ENCODE peak calls at places on chromosomes 3 and 15, in ten cellular contexts. One of them, this sample, is unnamed.

GRCh38 chr15:69359724-69360123 is 54.4 kb upstream of the KIF23 start:
- DNase-seq in GM23338: no peak
- DNase-seq in GM10248: no peak
- DNase-seq in progenitor cell of endocrine pancreas: no peak
- DNase-seq in right lobe of liver: no peak
- DNase-seq in CD8-positive, alpha-beta T cell: no peak
- DNase-seq in heart left ventricle: no peak
- DNase-seq in H1: no peak
- DNase-seq in AG04449: no peak
- DNase-seq in stomach: no peak
- DNase-seq in this sample: no peak

GRCh38 chr3:13112521-13113345 is 39.5 kb upstream of the IQSEC1 start:
- DNase-seq in GM23338: no peak
- DNase-seq in GM10248: no peak
- DNase-seq in progenitor cell of endocrine pancreas: no peak
- DNase-seq in right lobe of liver: no peak
- DNase-seq in CD8-positive, alpha-beta T cell: no peak
- DNase-seq in heart left ventricle: no peak
- DNase-seq in H1: no peak
- DNase-seq in AG04449: no peak
- DNase-seq in stomach: no peak
- DNase-seq in this sample: no peak

GRCh38 chr15:70507772-70508351 is 255.5 kb downstream of the UACA start:
- DNase-seq in GM23338: no peak
- DNase-seq in GM10248: peak
- DNase-seq in progenitor cell of endocrine pancreas: no peak
- DNase-seq in right lobe of liver: no peak
- DNase-seq in CD8-positive, alpha-beta T cell: no peak
- DNase-seq in heart left ventricle: no peak
- DNase-seq in H1: no peak
- DNase-seq in AG04449: no peak
- DNase-seq in stomach: peak
- DNase-seq in this sample: no peak

GRCh38 chr3:177596822-177597271 is 399.6 kb upstream of the TBL1XR1 start:
- DNase-seq in GM23338: no peak
- DNase-seq in GM10248: no peak
- DNase-seq in progenitor cell of endocrine pancreas: no peak
- DNase-seq in right lobe of liver: peak
- DNase-seq in CD8-positive, alpha-beta T cell: no peak
- DNase-seq in heart left ventricle: no peak
- DNase-seq in H1: no peak
- DNase-seq in AG04449: no peak
- DNase-seq in stomach: no peak
- DNase-seq in this sample: no peak

GRCh38 chr3:125317761-125318496 is 57.2 kb downstream of the ZNF148 start:
- DNase-seq in GM23338: no peak
- DNase-seq in GM10248: no peak
- DNase-seq in progenitor cell of endocrine pancreas: no peak
- DNase-seq in right lobe of liver: no peak
- DNase-seq in CD8-positive, alpha-beta T cell: no peak
- DNase-seq in heart left ventricle: no peak
- DNase-seq in H1: no peak
- DNase-seq in AG04449: no peak
- DNase-seq in stomach: no peak
- DNase-seq in this sample: no peak

GRCh38 chr3:4464579-4464978 is 2.5 kb downstream of the SUMF1 start:
- DNase-seq in GM23338: no peak
- DNase-seq in GM10248: no peak
- DNase-seq in progenitor cell of endocrine pancreas: no peak
- DNase-seq in right lobe of liver: no peak
- DNase-seq in CD8-positive, alpha-beta T cell: no peak
- DNase-seq in heart left ventricle: no peak
- DNase-seq in H1: no peak
- DNase-seq in AG04449: no peak
- DNase-seq in stomach: no peak
- DNase-seq in this sample: no peak

GRCh38 chr3:65955792-65956477 is 82.8 kb downstream of the MAGI1 start:
- DNase-seq in GM23338: no peak
- DNase-seq in GM10248: no peak
- DNase-seq in progenitor cell of endocrine pancreas: no peak
- DNase-seq in right lobe of liver: no peak
- DNase-seq in CD8-positive, alpha-beta T cell: no peak
- DNase-seq in heart left ventricle: no peak
- DNase-seq in H1: no peak
- DNase-seq in AG04449: peak
- DNase-seq in stomach: no peak
- DNase-seq in this sample: no peak

GRCh38 chr15:59322056-59322755 is 50.5 kb downstream of the MYO1E start:
- DNase-seq in GM23338: no peak
- DNase-seq in GM10248: no peak
- DNase-seq in progenitor cell of endocrine pancreas: no peak
- DNase-seq in right lobe of liver: no peak
- DNase-seq in CD8-positive, alpha-beta T cell: no peak
- DNase-seq in heart left ventricle: no peak
- DNase-seq in H1: no peak
- DNase-seq in AG04449: no peak
- DNase-seq in stomach: no peak
- DNase-seq in this sample: no peak

GRCh38 chr3:126546549-126547239 is 12.0 kb downstream of the C3orf22 start:
- DNase-seq in GM23338: no peak
- DNase-seq in GM10248: no peak
- DNase-seq in progenitor cell of endocrine pancreas: no peak
- DNase-seq in right lobe of liver: no peak
- DNase-seq in CD8-positive, alpha-beta T cell: no peak
- DNase-seq in heart left ventricle: peak
- DNase-seq in H1: peak
- DNase-seq in AG04449: no peak
- DNase-seq in stomach: peak
- DNase-seq in this sample: no peak

GRCh38 chr3:178739720-178740119 is 203.5 kb downstream of the KCNMB2 start:
- DNase-seq in GM23338: no peak
- DNase-seq in GM10248: no peak
- DNase-seq in progenitor cell of endocrine pancreas: no peak
- DNase-seq in right lobe of liver: no peak
- DNase-seq in CD8-positive, alpha-beta T cell: no peak
- DNase-seq in heart left ventricle: no peak
- DNase-seq in H1: no peak
- DNase-seq in AG04449: no peak
- DNase-seq in stomach: no peak
- DNase-seq in this sample: no peak

DNA sequence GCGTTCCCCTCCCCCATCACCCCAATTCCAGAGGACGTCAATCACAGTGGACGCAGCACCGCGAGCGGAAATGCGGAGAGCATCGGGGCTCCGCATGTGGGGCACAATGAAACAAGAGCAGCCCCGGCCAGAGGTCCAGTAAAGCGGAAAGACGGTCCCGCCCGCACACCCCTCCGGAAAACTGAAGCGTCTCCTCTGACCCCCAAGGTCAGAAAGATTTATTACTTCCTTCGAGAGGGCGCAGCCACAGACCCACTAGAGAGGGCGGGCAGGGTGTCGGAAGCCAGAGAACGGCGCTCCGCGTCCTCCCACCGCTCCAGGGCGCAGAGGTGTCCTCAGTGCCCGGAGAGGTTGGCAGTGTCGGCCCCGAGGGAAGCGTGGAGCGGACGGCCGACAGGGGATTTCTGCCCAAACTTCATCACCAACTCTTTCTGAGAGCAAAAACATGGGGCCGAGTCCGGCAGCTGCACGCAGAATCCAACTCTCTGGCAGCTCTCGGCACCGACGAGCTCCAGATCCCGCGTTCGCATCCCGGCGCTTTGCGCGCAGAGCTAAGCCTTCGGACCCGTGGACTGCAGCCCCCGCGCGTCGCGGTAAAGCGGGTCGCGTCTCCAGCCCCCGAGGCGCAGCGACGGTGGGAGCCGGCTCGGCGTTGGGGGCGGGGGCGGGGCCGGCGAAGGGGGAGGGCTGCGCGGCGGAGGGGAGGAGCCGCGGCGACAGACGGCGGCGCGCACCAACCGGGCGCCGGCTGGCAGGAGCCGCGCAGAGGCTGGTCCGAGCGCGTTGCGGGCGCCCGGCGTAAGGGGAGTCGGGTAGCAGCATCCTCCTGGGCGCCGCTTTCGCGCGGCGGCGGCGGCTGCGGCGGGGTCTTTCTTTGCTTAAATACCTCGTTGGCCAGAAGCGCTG is at the start of gene CHST2:
- DNase-seq in GM23338: peak
- DNase-seq in GM10248: peak
- DNase-seq in progenitor cell of endocrine pancreas: peak
- DNase-seq in right lobe of liver: peak
- DNase-seq in CD8-positive, alpha-beta T cell: peak
- DNase-seq in heart left ventricle: peak
- DNase-seq in H1: peak
- DNase-seq in AG04449: no peak
- DNase-seq in stomach: peak
- DNase-seq in this sample: peak
- TF ChIP-seq CTCF in GM23338: no peak
- TF ChIP-seq CTCF in GM10248: no peak
- TF ChIP-seq CTCF in progenitor cell of endocrine pancreas: no peak
- TF ChIP-seq CTCF in right lobe of liver: no peak
- TF ChIP-seq CTCF in CD8-positive, alpha-beta T cell: no peak
- TF ChIP-seq CTCF in heart left ventricle: no peak
- TF ChIP-seq CTCF in H1: no peak
- TF ChIP-seq CTCF in AG04449: no peak
- TF ChIP-seq CTCF in stomach: no peak
- TF ChIP-seq CTCF in this sample: no peak

GRCh38 chr15:79675982-79676381 is 220.8 kb downstream of the MTHFS start:
- DNase-seq in GM23338: no peak
- DNase-seq in GM10248: no peak
- DNase-seq in progenitor cell of endocrine pancreas: no peak
- DNase-seq in right lobe of liver: no peak
- DNase-seq in CD8-positive, alpha-beta T cell: no peak
- DNase-seq in heart left ventricle: no peak
- DNase-seq in H1: no peak
- DNase-seq in AG04449: no peak
- DNase-seq in stomach: no peak
- DNase-seq in this sample: no peak
- TF ChIP-seq CTCF in GM23338: no peak
- TF ChIP-seq CTCF in GM10248: no peak
- TF ChIP-seq CTCF in progenitor cell of endocrine pancreas: no peak
- TF ChIP-seq CTCF in right lobe of liver: no peak
- TF ChIP-seq CTCF in CD8-positive, alpha-beta T cell: no peak
- TF ChIP-seq CTCF in heart left ventricle: no peak
- TF ChIP-seq CTCF in H1: peak
- TF ChIP-seq CTCF in AG04449: no peak
- TF ChIP-seq CTCF in stomach: no peak
- TF ChIP-seq CTCF in this sample: no peak

GRCh38 chr3:181103605-181104004 is 114.1 kb upstream of the DNAJC19 start:
- DNase-seq in GM23338: peak
- DNase-seq in GM10248: no peak
- DNase-seq in progenitor cell of endocrine pancreas: no peak
- DNase-seq in right lobe of liver: no peak
- DNase-seq in CD8-positive, alpha-beta T cell: no peak
- DNase-seq in heart left ventricle: no peak
- DNase-seq in H1: no peak
- DNase-seq in AG04449: no peak
- DNase-seq in stomach: no peak
- DNase-seq in this sample: no peak
- TF ChIP-seq CTCF in GM23338: peak
- TF ChIP-seq CTCF in GM10248: peak
- TF ChIP-seq CTCF in progenitor cell of endocrine pancreas: peak
- TF ChIP-seq CTCF in right lobe of liver: no peak
- TF ChIP-seq CTCF in CD8-positive, alpha-beta T cell: no peak
- TF ChIP-seq CTCF in heart left ventricle: no peak
- TF ChIP-seq CTCF in H1: peak
- TF ChIP-seq CTCF in AG04449: no peak
- TF ChIP-seq CTCF in stomach: no peak
- TF ChIP-seq CTCF in this sample: peak

GRCh38 chr15:36407647-36408046 is 171.8 kb upstream of the CDIN1 start:
- DNase-seq in GM23338: no peak
- DNase-seq in GM10248: no peak
- DNase-seq in progenitor cell of endocrine pancreas: no peak
- DNase-seq in right lobe of liver: no peak
- DNase-seq in CD8-positive, alpha-beta T cell: no peak
- DNase-seq in heart left ventricle: no peak
- DNase-seq in H1: no peak
- DNase-seq in AG04449: peak
- DNase-seq in stomach: no peak
- DNase-seq in this sample: no peak
- TF ChIP-seq CTCF in GM23338: no peak
- TF ChIP-seq CTCF in GM10248: no peak
- TF ChIP-seq CTCF in progenitor cell of endocrine pancreas: no peak
- TF ChIP-seq CTCF in right lobe of liver: no peak
- TF ChIP-seq CTCF in CD8-positive, alpha-beta T cell: no peak
- TF ChIP-seq CTCF in heart left ventricle: no peak
- TF ChIP-seq CTCF in H1: no peak
- TF ChIP-seq CTCF in AG04449: no peak
- TF ChIP-seq CTCF in stomach: no peak
- TF ChIP-seq CTCF in this sample: no peak

GRCh38 chr15:22919171-22919570 is 61.0 kb downstream of the CYFIP1 start:
- DNase-seq in GM23338: no peak
- DNase-seq in GM10248: no peak
- DNase-seq in progenitor cell of endocrine pancreas: no peak
- DNase-seq in right lobe of liver: no peak
- DNase-seq in CD8-positive, alpha-beta T cell: no peak
- DNase-seq in heart left ventricle: no peak
- DNase-seq in H1: no peak
- DNase-seq in AG04449: no peak
- DNase-seq in stomach: no peak
- DNase-seq in this sample: no peak

GRCh38 chr15:22916606-22917350 is 63.4 kb downstream of the CYFIP1 start:
- DNase-seq in GM23338: no peak
- DNase-seq in GM10248: no peak
- DNase-seq in progenitor cell of endocrine pancreas: no peak
- DNase-seq in right lobe of liver: no peak
- DNase-seq in CD8-positive, alpha-beta T cell: no peak
- DNase-seq in heart left ventricle: no peak
- DNase-seq in H1: no peak
- DNase-seq in AG04449: no peak
- DNase-seq in stomach: no peak
- DNase-seq in this sample: no peak

GRCh38 chr15:22917556-22917955 is 62.6 kb downstream of the CYFIP1 start:
- DNase-seq in GM23338: no peak
- DNase-seq in GM10248: no peak
- DNase-seq in progenitor cell of endocrine pancreas: no peak
- DNase-seq in right lobe of liver: no peak
- DNase-seq in CD8-positive, alpha-beta T cell: no peak
- DNase-seq in heart left ventricle: no peak
- DNase-seq in H1: no peak
- DNase-seq in AG04449: no peak
- DNase-seq in stomach: no peak
- DNase-seq in this sample: no peak

GRCh38 chr15:22918596-22919140 is 61.5 kb downstream of the CYFIP1 start:
- DNase-seq in GM23338: no peak
- DNase-seq in GM10248: no peak
- DNase-seq in progenitor cell of endocrine pancreas: no peak
- DNase-seq in right lobe of liver: no peak
- DNase-seq in CD8-positive, alpha-beta T cell: no peak
- DNase-seq in heart left ventricle: no peak
- DNase-seq in H1: no peak
- DNase-seq in AG04449: no peak
- DNase-seq in stomach: no peak
- DNase-seq in this sample: no peak

DNA sequence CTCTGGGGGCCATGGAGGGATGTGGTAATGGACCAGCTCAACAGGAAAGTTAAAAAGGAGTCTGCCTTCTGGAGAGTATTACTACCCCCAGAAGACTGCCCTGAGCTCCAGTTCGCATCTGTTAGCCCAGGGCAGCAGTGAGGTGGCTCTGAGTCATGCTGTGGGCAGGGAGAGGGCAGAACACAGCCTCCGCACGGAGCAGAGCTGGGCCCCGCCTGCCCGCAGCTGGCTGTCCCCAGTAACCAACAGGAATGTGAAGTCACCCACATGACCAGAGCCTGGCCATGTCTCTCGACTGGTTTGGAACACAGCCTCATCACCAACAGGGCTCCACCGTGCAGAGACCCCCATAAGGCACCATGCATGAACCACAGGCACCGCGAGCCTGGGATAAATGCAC is 62.1 kb downstream of the CYFIP1 start:
- DNase-seq in GM23338: no peak
- DNase-seq in GM10248: no peak
- DNase-seq in progenitor cell of endocrine pancreas: no peak
- DNase-seq in right lobe of liver: no peak
- DNase-seq in CD8-positive, alpha-beta T cell: no peak
- DNase-seq in heart left ventricle: no peak
- DNase-seq in H1: no peak
- DNase-seq in AG04449: no peak
- DNase-seq in stomach: no peak
- DNase-seq in this sample: no peak
- TF ChIP-seq CTCF in GM23338: no peak
- TF ChIP-seq CTCF in GM10248: no peak
- TF ChIP-seq CTCF in progenitor cell of endocrine pancreas: no peak
- TF ChIP-seq CTCF in right lobe of liver: no peak
- TF ChIP-seq CTCF in CD8-positive, alpha-beta T cell: no peak
- TF ChIP-seq CTCF in heart left ventricle: no peak
- TF ChIP-seq CTCF in H1: no peak
- TF ChIP-seq CTCF in AG04449: no peak
- TF ChIP-seq CTCF in stomach: no peak
- TF ChIP-seq CTCF in this sample: no peak